ENCODE peak calls at places on chromosomes 6 and 20, in five cellular contexts. V is kidney epithelial cell, N is neural progenitor cell, C is adrenal gland, Q is foreskin fibroblast. I is an unnamed sample.

GRCh38 chr6:87700729-87701675 is 1.0 kb downstream of the AKIRIN2 start:
- DNase-seq in N (peak; percentile 55), V (no peak), Q (peak; percentile 86), C (peak; percentile 68), I (peak; percentile 53)

GRCh38 chr6:8315154-8315553 is 120.2 kb downstream of the SLC35B3 start:
- DNase-seq in V (no peak), N (no peak), Q (no peak), C (no peak), I (no peak)

GRCh38 chr6:136306466-136306865 is 16.8 kb upstream of the BCLAF1 start:
- DNase-seq in Q (no peak), N (no peak), V (no peak), C (no peak), I (no peak)

GRCh38 chr6:74964871-74965441 is 240.9 kb downstream of the COL12A1 start:
- DNase-seq in Q (no peak), V (no peak), C (no peak), N (no peak), I (no peak)

GRCh38 chr6:113969888-113970807 is 800 bp downstream of the HDAC2 start:
- DNase-seq in C (peak; percentile 58), N (peak; percentile 80), V (no peak), Q (no peak), I (no peak)

GRCh38 chr6:14048870-14049269 is 68.7 kb upstream of the CD83 start:
- DNase-seq in N (no peak), C (no peak), Q (no peak), V (no peak), I (no peak)

GRCh38 chr6:135030056-135030473 is 24.6 kb downstream of the HBS1L start:
- DNase-seq in Q (no peak), V (no peak), C (no peak), N (no peak), I (no peak)

GRCh38 chr20:45751714-45752113 is 29.6 kb downstream of the SPINT4 start:
- DNase-seq in C (no peak), V (no peak), N (no peak), Q (no peak), I (no peak)

GRCh38 chr20:63187338-63188158 is 28.4 kb downstream of the YTHDF1 start:
- DNase-seq in C (no peak), N (no peak), V (no peak), Q (no peak), I (no peak)

GRCh38 chr6:121430514-121431460 is 4.7 kb upstream of the GJA1 start:
- DNase-seq in V (no peak), C (no peak), N (peak; percentile 59), Q (no peak), I (no peak)

GRCh38 chr20:38982291-38982690 is 20.1 kb downstream of the DHX35 start:
- DNase-seq in V (no peak), N (no peak), C (no peak), Q (no peak), I (no peak)

GRCh38 chr20:37935435-37935834 is 32.5 kb downstream of the VSTM2L start:
- DNase-seq in C (peak; percentile 21), V (no peak), Q (no peak), N (no peak), I (no peak)

DNA sequence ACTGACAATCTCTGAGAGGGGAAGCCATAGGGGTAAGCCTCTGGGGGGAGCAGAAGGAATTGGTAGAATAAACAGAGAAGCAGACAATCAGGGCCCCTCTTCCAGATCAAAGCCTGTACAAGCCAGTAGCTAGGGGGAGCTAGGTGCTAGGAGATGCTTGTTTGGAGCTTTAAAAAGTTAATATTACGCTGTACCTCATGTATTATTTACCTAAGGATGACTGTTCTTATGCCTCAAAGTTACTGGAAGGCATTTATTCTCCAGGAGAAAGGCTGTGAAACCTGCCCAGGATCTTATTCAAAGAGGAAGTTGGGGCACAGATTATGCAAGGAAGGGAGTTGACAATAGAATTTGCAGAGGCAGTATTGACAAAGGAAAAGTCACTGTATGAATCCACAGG is 111.8 kb upstream of the SLC35F1 start:
- DNase-seq in N (no peak), Q (no peak), V (no peak), C (no peak), I (no peak)
- TF ChIP-seq CTCF in N (peak; percentile 21), Q (no peak), V (no peak), C (no peak), I (no peak)

GRCh38 chr6:346389-347030 is 45.0 kb upstream of the IRF4 start:
- DNase-seq in V (no peak), C (peak; percentile 65), N (no peak), Q (peak; percentile 54), I (peak; percentile 20)

GRCh38 chr6:348860-349396 is 42.6 kb upstream of the IRF4 start:
- DNase-seq in C (no peak), Q (no peak), V (no peak), N (no peak), I (no peak)

GRCh38 chr6:349491-349921 is 42.0 kb upstream of the IRF4 start:
- DNase-seq in V (no peak), Q (no peak), C (no peak), N (no peak), I (no peak)

GRCh38 chr6:347232-347631 is 44.3 kb upstream of the IRF4 start:
- DNase-seq in C (no peak), V (no peak), Q (no peak), N (no peak), I (no peak)

GRCh38 chr6:347951-348859 is 43.3 kb upstream of the IRF4 start:
- DNase-seq in C (no peak), Q (no peak), V (no peak), N (no peak), I (no peak)
- H3K4me3 ChIP-seq in C (no peak overlapping the region), Q (no peak overlapping the region), V (no peak overlapping the region), N (no peak overlapping the region), I (no peak overlapping the region)

GRCh38 chr6:5904527-5904926 is 102.2 kb downstream of the NRN1 start:
- DNase-seq in C (no peak), Q (no peak), V (no peak), N (no peak), I (no peak)

GRCh38 chr6:5906842-5907241 is 99.9 kb downstream of the NRN1 start:
- DNase-seq in C (no peak), N (no peak), V (no peak), Q (no peak), I (no peak)

GRCh38 chr6:5906340-5906670 is 100.4 kb downstream of the NRN1 start:
- DNase-seq in N (no peak), Q (no peak), V (no peak), C (no peak), I (no peak)

DNA sequence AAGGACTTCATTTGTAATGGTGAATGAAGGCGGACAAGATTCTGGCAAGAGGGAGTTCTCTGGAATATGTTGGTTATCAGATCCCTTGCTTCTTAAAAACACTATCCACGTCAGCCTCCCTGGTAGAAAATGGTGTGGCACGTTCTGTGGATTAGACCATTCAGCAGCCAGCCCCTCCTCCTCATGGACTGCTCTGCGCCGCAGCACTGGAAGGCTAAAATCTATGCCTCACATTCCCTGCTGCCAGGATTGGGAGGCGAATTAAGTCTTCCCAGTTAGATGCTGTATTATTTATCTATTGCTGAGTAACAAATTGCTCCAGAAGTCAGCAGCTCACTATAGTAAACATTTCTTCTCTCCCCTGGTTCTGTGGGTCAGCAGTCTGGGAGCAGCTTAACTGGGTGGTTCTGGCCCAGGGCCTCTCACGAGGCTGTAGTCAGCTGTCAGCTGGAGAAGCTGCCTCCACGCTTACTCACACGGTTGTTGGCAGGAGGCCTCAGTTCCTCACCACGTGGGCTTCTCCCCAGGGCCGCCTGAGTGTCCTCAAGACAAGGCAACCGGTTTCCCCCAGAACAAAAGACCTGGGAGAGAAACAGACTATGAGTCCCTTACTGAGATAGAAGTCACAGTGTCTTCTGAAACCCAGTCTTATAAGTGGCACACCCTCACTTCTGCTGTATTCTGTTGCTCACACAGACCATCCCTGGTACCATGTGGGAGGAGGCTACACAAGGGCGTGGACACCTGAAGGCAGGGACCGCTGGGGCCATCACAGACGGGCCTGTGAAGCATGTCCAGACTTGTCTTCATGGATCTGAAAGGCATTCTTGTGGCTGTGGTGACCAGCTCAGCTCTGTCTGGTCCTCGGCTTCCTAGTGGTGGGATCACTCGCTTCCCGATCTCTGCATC is 101.0 kb downstream of the NRN1 start:
- DNase-seq in V (no peak), C (peak; percentile 89), Q (peak; percentile 77), N (no peak), I (peak; percentile 54)
- TF ChIP-seq CTCF in V (no peak), C (no peak), Q (no peak), N (no peak), I (no peak)

GRCh38 chr6:158610319-158610968 is 34.1 kb downstream of the DYNLT1 start:
- DNase-seq in N (no peak), Q (no peak), V (no peak), C (no peak), I (no peak)
- H3K4me3 ChIP-seq in N (no peak overlapping the region), Q (no peak overlapping the region), V (no peak overlapping the region), C (no peak overlapping the region), I (no peak overlapping the region)

I was measured in HFF-Myc.